ENCODE peak calls at places on chromosomes 13 and 19, in five cellular contexts. U, X, H, N and W are unnamed samples.

GRCh38 chr19:53903055-53903680 is 5.9 kb upstream of the CACNG7 start:
- DNase-seq in U (peak; percentile 59), X (peak; percentile 56), H (peak; percentile 33), N (no peak), W (peak; percentile 26)

GRCh38 chr19:39829702-39830275 is 4.2 kb downstream of the DYRK1B start:
- DNase-seq in U (no peak), X (no peak), H (no peak), N (no peak), W (no peak)

GRCh38 chr13:66210677-66211076 is 1019.5 kb downstream of the PCDH9 start:
- DNase-seq in U (peak; percentile 94), X (no peak), H (peak; percentile 83), N (no peak), W (no peak)

GRCh38 chr13:21326155-21327030 is 132.7 kb downstream of the ZDHHC20 start:
- DNase-seq in U (peak; percentile 18), X (no peak), H (peak; percentile 51), N (no peak), W (no peak)

GRCh38 chr19:3945838-3946237 is 13.0 kb downstream of the NMRK2 start:
- DNase-seq in U (peak; percentile 67), X (no peak), H (no peak), N (no peak), W (no peak)

GRCh38 chr13:20118268-20119140 is 42.3 kb downstream of the GJA3 start:
- DNase-seq in U (peak; percentile 36), X (peak; percentile 74), H (peak; percentile 47), N (no peak), W (peak; percentile 62)

GRCh38 chr19:39430675-39431593 is 4.8 kb downstream of the RPS16 start:
- DNase-seq in U (peak; percentile 99), X (no peak), H (peak; percentile 63), N (no peak), W (no peak)

GRCh38 chr19:43700368-43701015 is 15.4 kb upstream of the IRGC start:
- DNase-seq in U (peak; percentile 76), X (no peak), H (no peak), N (peak; percentile 23), W (peak; percentile 76)

GRCh38 chr13:28031220-28031903 is 42.9 kb upstream of the URAD start:
- DNase-seq in U (no peak), X (no peak), H (no peak), N (no peak), W (peak; percentile 16)

GRCh38 chr13:30932481-30933333 is at the start of gene TEX26:
- DNase-seq in U (no peak), X (no peak), H (no peak), N (no peak), W (peak; percentile 14)

GRCh38 chr13:51643882-51644281 is 59.6 kb downstream of the WDFY2 start:
- DNase-seq in U (peak; percentile 95), X (no peak), H (peak; percentile 93), N (no peak), W (no peak)

GRCh38 chr13:60707878-60708277 is 310.9 kb downstream of the TDRD3 start:
- DNase-seq in U (peak; percentile 8), X (no peak), H (no peak), N (no peak), W (no peak)

GRCh38 chr13:103510007-103510406 is 443.8 kb upstream of the SLC10A2 start:
- DNase-seq in U (no peak), X (no peak), H (no peak), N (no peak), W (no peak)

GRCh38 chr19:50720921-50721291 is 1.3 kb upstream of the SHANK1 start:
- DNase-seq in U (peak; percentile 42), X (no peak), H (no peak), N (no peak), W (no peak)

GRCh38 chr19:38049105-38049649 is 142.2 kb downstream of the SIPA1L3 start:
- DNase-seq in U (peak; percentile 68), X (peak; percentile 78), H (no peak), N (no peak), W (no peak)

GRCh38 chr19:4606921-4607678 is 32.2 kb upstream of the TNFAIP8L1 start:
- DNase-seq in U (no peak), X (no peak), H (no peak), N (peak; percentile 31), W (peak; percentile 76)

GRCh38 chr19:42023121-42023942 is 29.3 kb upstream of the ATP1A3 start:
- DNase-seq in U (peak; percentile 38), X (no peak), H (no peak), N (no peak), W (no peak)